ENCODE peak calls at places on chromosomes 2 and 18, in ten cellular contexts. One of them, this sample, is unnamed.

GRCh38 chr18:7164610-7165009 is 47.0 kb upstream of the LAMA1 start:
- DNase-seq in AG04450: no peak
- DNase-seq in gastrocnemius medialis: no peak
- DNase-seq in CD8-positive, alpha-beta T cell: no peak
- DNase-seq in heart left ventricle: no peak
- DNase-seq in kidney epithelial cell: no peak
- DNase-seq in hepatocyte: no peak
- DNase-seq in iPS DF 6.9: no peak
- DNase-seq in endothelial cell of umbilical vein: no peak
- DNase-seq in DND-41: no peak
- DNase-seq in this sample: peak; percentile 19

GRCh38 chr18:68564348-68564747 is 150.6 kb downstream of the TMX3 start:
- DNase-seq in AG04450: no peak
- DNase-seq in gastrocnemius medialis: no peak
- DNase-seq in CD8-positive, alpha-beta T cell: no peak
- DNase-seq in heart left ventricle: no peak
- DNase-seq in kidney epithelial cell: no peak
- DNase-seq in hepatocyte: no peak
- DNase-seq in iPS DF 6.9: no peak
- DNase-seq in endothelial cell of umbilical vein: no peak
- DNase-seq in DND-41: no peak
- DNase-seq in this sample: no peak

GRCh38 chr18:10463741-10464140 is 9.3 kb downstream of the APCDD1 start:
- DNase-seq in AG04450: no peak
- DNase-seq in gastrocnemius medialis: no peak
- DNase-seq in CD8-positive, alpha-beta T cell: no peak
- DNase-seq in heart left ventricle: no peak
- DNase-seq in kidney epithelial cell: no peak
- DNase-seq in hepatocyte: no peak
- DNase-seq in iPS DF 6.9: no peak
- DNase-seq in endothelial cell of umbilical vein: no peak
- DNase-seq in DND-41: no peak
- DNase-seq in this sample: no peak

GRCh38 chr2:234763051-234763909 is 188.5 kb upstream of the SH3BP4 start:
- DNase-seq in AG04450: peak; percentile 48
- DNase-seq in gastrocnemius medialis: no peak
- DNase-seq in CD8-positive, alpha-beta T cell: no peak
- DNase-seq in heart left ventricle: peak; percentile 23
- DNase-seq in kidney epithelial cell: peak; percentile 12
- DNase-seq in hepatocyte: no peak
- DNase-seq in iPS DF 6.9: no peak
- DNase-seq in endothelial cell of umbilical vein: no peak
- DNase-seq in DND-41: no peak
- DNase-seq in this sample: no peak

GRCh38 chr2:207337234-207338219 is 171.8 kb upstream of the KLF7 start:
- DNase-seq in AG04450: no peak
- DNase-seq in gastrocnemius medialis: no peak
- DNase-seq in CD8-positive, alpha-beta T cell: no peak
- DNase-seq in heart left ventricle: no peak
- DNase-seq in kidney epithelial cell: peak; percentile 53
- DNase-seq in hepatocyte: peak; percentile 36
- DNase-seq in iPS DF 6.9: no peak
- DNase-seq in endothelial cell of umbilical vein: peak; percentile 34
- DNase-seq in DND-41: no peak
- DNase-seq in this sample: no peak

GRCh38 chr2:49122107-49122506 is 32.2 kb downstream of the FSHR start:
- DNase-seq in AG04450: no peak
- DNase-seq in gastrocnemius medialis: no peak
- DNase-seq in CD8-positive, alpha-beta T cell: no peak
- DNase-seq in heart left ventricle: no peak
- DNase-seq in kidney epithelial cell: no peak
- DNase-seq in hepatocyte: no peak
- DNase-seq in iPS DF 6.9: no peak
- DNase-seq in endothelial cell of umbilical vein: no peak
- DNase-seq in DND-41: no peak
- DNase-seq in this sample: no peak

GRCh38 chr2:217049376-217049775 is 189.5 kb upstream of the TNP1 start:
- DNase-seq in AG04450: no peak
- DNase-seq in gastrocnemius medialis: no peak
- DNase-seq in CD8-positive, alpha-beta T cell: no peak
- DNase-seq in heart left ventricle: no peak
- DNase-seq in kidney epithelial cell: no peak
- DNase-seq in hepatocyte: no peak
- DNase-seq in iPS DF 6.9: no peak
- DNase-seq in endothelial cell of umbilical vein: no peak
- DNase-seq in DND-41: no peak
- DNase-seq in this sample: no peak

GRCh38 chr2:121431214-121431613 is 99.5 kb upstream of the RNU4ATAC start:
- DNase-seq in AG04450: no peak
- DNase-seq in gastrocnemius medialis: no peak
- DNase-seq in CD8-positive, alpha-beta T cell: no peak
- DNase-seq in heart left ventricle: no peak
- DNase-seq in kidney epithelial cell: no peak
- DNase-seq in hepatocyte: no peak
- DNase-seq in iPS DF 6.9: no peak
- DNase-seq in endothelial cell of umbilical vein: no peak
- DNase-seq in DND-41: no peak
- DNase-seq in this sample: no peak

GRCh38 chr2:198296665-198297308 is 492.4 kb downstream of the PLCL1 start:
- DNase-seq in AG04450: peak; percentile 24
- DNase-seq in gastrocnemius medialis: peak; percentile 15
- DNase-seq in CD8-positive, alpha-beta T cell: peak; percentile 30
- DNase-seq in heart left ventricle: peak; percentile 25
- DNase-seq in kidney epithelial cell: no peak
- DNase-seq in hepatocyte: peak; percentile 79
- DNase-seq in iPS DF 6.9: peak; percentile 71
- DNase-seq in endothelial cell of umbilical vein: peak; percentile 63
- DNase-seq in DND-41: peak; percentile 73
- DNase-seq in this sample: peak; percentile 71

GRCh38 chr2:197515277-197515797 is 529 bp upstream of the MOB4 start:
- DNase-seq in AG04450: no peak
- DNase-seq in gastrocnemius medialis: no peak
- DNase-seq in CD8-positive, alpha-beta T cell: no peak
- DNase-seq in heart left ventricle: no peak
- DNase-seq in kidney epithelial cell: no peak
- DNase-seq in hepatocyte: peak; percentile 3
- DNase-seq in iPS DF 6.9: no peak
- DNase-seq in endothelial cell of umbilical vein: no peak
- DNase-seq in DND-41: no peak
- DNase-seq in this sample: peak; percentile 41

GRCh38 chr2:127115471-127116199 is 8.7 kb upstream of the BIN1 start:
- DNase-seq in AG04450: no peak
- DNase-seq in gastrocnemius medialis: no peak
- DNase-seq in CD8-positive, alpha-beta T cell: no peak
- DNase-seq in heart left ventricle: no peak
- DNase-seq in kidney epithelial cell: no peak
- DNase-seq in hepatocyte: peak; percentile 45
- DNase-seq in iPS DF 6.9: no peak
- DNase-seq in endothelial cell of umbilical vein: no peak
- DNase-seq in DND-41: no peak
- DNase-seq in this sample: no peak

GRCh38 chr2:206584323-206585116 is 57.8 kb upstream of the FAM237A start:
- DNase-seq in AG04450: no peak
- DNase-seq in gastrocnemius medialis: no peak
- DNase-seq in CD8-positive, alpha-beta T cell: no peak
- DNase-seq in heart left ventricle: no peak
- DNase-seq in kidney epithelial cell: no peak
- DNase-seq in hepatocyte: peak; percentile 8
- DNase-seq in iPS DF 6.9: no peak
- DNase-seq in endothelial cell of umbilical vein: peak; percentile 44
- DNase-seq in DND-41: no peak
- DNase-seq in this sample: no peak

DNA sequence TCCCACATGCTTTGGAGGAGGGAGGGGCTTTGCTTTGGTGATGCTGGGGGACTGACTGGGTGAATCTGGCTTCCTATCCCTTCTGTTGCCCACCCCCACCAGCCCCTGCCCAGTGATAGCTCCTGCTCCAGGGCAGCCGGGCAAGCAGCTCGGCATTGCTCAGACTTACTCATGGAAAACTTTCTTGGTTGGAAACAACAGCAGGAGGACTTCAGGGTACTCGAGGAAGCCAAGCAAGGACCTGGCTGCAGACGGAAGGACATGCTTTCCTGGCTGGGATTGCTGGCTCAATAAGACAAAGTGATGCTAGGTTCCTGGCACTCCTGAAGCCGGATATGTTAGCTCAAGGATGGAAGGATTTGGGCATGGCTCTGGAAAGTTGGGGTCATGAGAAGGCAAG is 3.0 kb downstream of the SPEG start:
- DNase-seq in AG04450: no peak
- DNase-seq in gastrocnemius medialis: no peak
- DNase-seq in CD8-positive, alpha-beta T cell: no peak
- DNase-seq in heart left ventricle: no peak
- DNase-seq in kidney epithelial cell: no peak
- DNase-seq in hepatocyte: no peak
- DNase-seq in iPS DF 6.9: no peak
- DNase-seq in endothelial cell of umbilical vein: no peak
- DNase-seq in DND-41: no peak
- DNase-seq in this sample: no peak
- H3K4me3 ChIP-seq in AG04450: no peak overlapping the region
- H3K4me3 ChIP-seq in gastrocnemius medialis: peak overlapping the region; percentile 78
- H3K4me3 ChIP-seq in CD8-positive, alpha-beta T cell: no peak overlapping the region
- H3K4me3 ChIP-seq in heart left ventricle: no peak overlapping the region
- H3K4me3 ChIP-seq in kidney epithelial cell: no peak overlapping the region
- H3K4me3 ChIP-seq in hepatocyte: no peak overlapping the region
- H3K4me3 ChIP-seq in iPS DF 6.9: no peak overlapping the region
- H3K4me3 ChIP-seq in endothelial cell of umbilical vein: no peak overlapping the region
- H3K4me3 ChIP-seq in DND-41: no peak overlapping the region
- H3K4me3 ChIP-seq in this sample: no peak overlapping the region

GRCh38 chr2:43348904-43349725 is 122.7 kb upstream of the ZFP36L2 start:
- DNase-seq in AG04450: no peak
- DNase-seq in gastrocnemius medialis: peak; percentile 38
- DNase-seq in CD8-positive, alpha-beta T cell: no peak
- DNase-seq in heart left ventricle: peak; percentile 6
- DNase-seq in kidney epithelial cell: no peak
- DNase-seq in hepatocyte: peak; percentile 61
- DNase-seq in iPS DF 6.9: no peak
- DNase-seq in endothelial cell of umbilical vein: no peak
- DNase-seq in DND-41: no peak
- DNase-seq in this sample: no peak
- H3K4me3 ChIP-seq in AG04450: no peak overlapping the region
- H3K4me3 ChIP-seq in gastrocnemius medialis: no peak overlapping the region
- H3K4me3 ChIP-seq in CD8-positive, alpha-beta T cell: no peak overlapping the region
- H3K4me3 ChIP-seq in heart left ventricle: no peak overlapping the region
- H3K4me3 ChIP-seq in kidney epithelial cell: no peak overlapping the region
- H3K4me3 ChIP-seq in hepatocyte: no peak overlapping the region
- H3K4me3 ChIP-seq in iPS DF 6.9: no peak overlapping the region
- H3K4me3 ChIP-seq in endothelial cell of umbilical vein: no peak overlapping the region
- H3K4me3 ChIP-seq in DND-41: no peak overlapping the region
- H3K4me3 ChIP-seq in this sample: no peak overlapping the region

GRCh38 chr2:165203689-165204559 is at the start of gene SCN3A:
- DNase-seq in AG04450: peak; percentile 7
- DNase-seq in gastrocnemius medialis: no peak
- DNase-seq in CD8-positive, alpha-beta T cell: no peak
- DNase-seq in heart left ventricle: no peak
- DNase-seq in kidney epithelial cell: no peak
- DNase-seq in hepatocyte: peak; percentile 64
- DNase-seq in iPS DF 6.9: peak; percentile 48
- DNase-seq in endothelial cell of umbilical vein: peak; percentile 55
- DNase-seq in DND-41: peak; percentile 56
- DNase-seq in this sample: peak; percentile 88
- H3K4me3 ChIP-seq in AG04450: no peak within 1 kb of the TSS
- H3K4me3 ChIP-seq in gastrocnemius medialis: peak within 1 kb of the TSS; percentile 5
- H3K4me3 ChIP-seq in CD8-positive, alpha-beta T cell: no peak within 1 kb of the TSS
- H3K4me3 ChIP-seq in heart left ventricle: peak within 1 kb of the TSS; percentile 46
- H3K4me3 ChIP-seq in kidney epithelial cell: peak within 1 kb of the TSS; percentile 14
- H3K4me3 ChIP-seq in hepatocyte: no peak within 1 kb of the TSS
- H3K4me3 ChIP-seq in iPS DF 6.9: no peak within 1 kb of the TSS
- H3K4me3 ChIP-seq in endothelial cell of umbilical vein: no peak within 1 kb of the TSS
- H3K4me3 ChIP-seq in DND-41: peak within 1 kb of the TSS; percentile 55
- H3K4me3 ChIP-seq in this sample: peak within 1 kb of the TSS; percentile 49

DNA sequence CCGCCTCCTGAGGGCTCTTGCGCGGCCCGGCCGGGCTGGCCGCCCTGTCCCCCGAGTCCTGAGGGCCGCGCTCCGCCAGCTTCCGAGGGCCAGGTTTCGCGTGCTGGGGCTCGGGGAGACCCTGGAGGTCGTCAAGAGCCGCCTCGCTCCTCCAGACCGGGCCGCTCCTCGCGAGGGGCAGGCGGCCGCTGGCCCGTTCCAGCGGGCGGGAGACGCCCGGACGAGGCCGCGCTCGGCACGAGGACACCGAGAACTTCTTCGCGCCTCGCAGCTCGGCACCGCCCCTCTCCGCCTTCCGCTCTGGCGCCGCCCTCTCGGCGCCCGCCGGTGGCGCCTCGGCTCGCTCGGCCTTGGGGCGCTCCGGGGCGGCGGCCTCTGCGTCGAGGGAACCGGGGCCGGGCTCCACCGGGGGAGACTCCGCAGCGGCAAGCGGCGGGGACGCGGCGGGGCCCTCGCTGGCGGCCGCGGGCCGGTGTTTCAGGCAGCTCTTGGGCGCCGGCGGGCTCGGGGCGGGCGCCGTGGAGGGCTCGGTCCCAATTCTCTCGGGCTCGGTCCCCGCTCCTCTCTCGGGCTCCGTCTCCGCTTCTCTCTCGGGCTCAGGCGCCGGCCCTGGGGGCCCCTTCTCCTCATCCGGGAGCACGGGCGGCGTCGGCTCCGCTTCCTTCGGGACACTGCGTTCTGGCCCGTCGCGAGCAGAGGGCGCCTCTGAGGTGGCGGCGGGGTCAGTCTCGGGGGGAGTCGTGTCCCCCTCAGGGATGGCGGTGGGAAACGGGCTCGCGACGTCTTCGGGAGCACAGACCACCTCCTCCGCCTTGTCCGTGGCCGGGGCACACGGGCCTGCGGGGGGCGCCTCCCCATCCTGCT is 91.6 kb upstream of the MGAT4A start:
- DNase-seq in AG04450: no peak
- DNase-seq in gastrocnemius medialis: no peak
- DNase-seq in CD8-positive, alpha-beta T cell: peak; percentile 52
- DNase-seq in heart left ventricle: peak; percentile 78
- DNase-seq in kidney epithelial cell: no peak
- DNase-seq in hepatocyte: peak; percentile 70
- DNase-seq in iPS DF 6.9: peak; percentile 20
- DNase-seq in endothelial cell of umbilical vein: peak; percentile 38
- DNase-seq in DND-41: no peak
- DNase-seq in this sample: no peak
- H3K4me3 ChIP-seq in AG04450: no peak overlapping the region
- H3K4me3 ChIP-seq in gastrocnemius medialis: peak overlapping the region; percentile 62
- H3K4me3 ChIP-seq in CD8-positive, alpha-beta T cell: peak overlapping the region; percentile 50
- H3K4me3 ChIP-seq in heart left ventricle: peak overlapping the region; percentile 55
- H3K4me3 ChIP-seq in kidney epithelial cell: peak overlapping the region; percentile 32
- H3K4me3 ChIP-seq in hepatocyte: peak overlapping the region; percentile 34
- H3K4me3 ChIP-seq in iPS DF 6.9: peak overlapping the region; percentile 41
- H3K4me3 ChIP-seq in endothelial cell of umbilical vein: no peak overlapping the region
- H3K4me3 ChIP-seq in DND-41: no peak overlapping the region
- H3K4me3 ChIP-seq in this sample: no peak overlapping the region